ENCODE peak calls at places on chromosomes 13 and 19, in six cellular contexts. One of them, this sample, is unnamed.

GRCh38 chr13:93758575-93758974 is 532.0 kb downstream of the GPC6 start:
- DNase-seq in H1: no peak
- DNase-seq in HepG2: peak; percentile 13
- DNase-seq in mammary epithelial cell: peak; percentile 25
- DNase-seq in glutamatergic neuron: no peak
- DNase-seq in adrenal gland: no peak
- DNase-seq in this sample: no peak

GRCh38 chr19:42124386-42124901 is 7.8 kb downstream of the POU2F2 start:
- DNase-seq in HepG2: no peak
- DNase-seq in glutamatergic neuron: no peak
- DNase-seq in H1: no peak
- DNase-seq in adrenal gland: no peak
- DNase-seq in mammary epithelial cell: no peak
- DNase-seq in this sample: no peak

GRCh38 chr19:19274146-19274545 is 1.0 kb upstream of the TM6SF2 start:
- DNase-seq in HepG2: no peak
- DNase-seq in glutamatergic neuron: no peak
- DNase-seq in adrenal gland: no peak
- DNase-seq in H1: no peak
- DNase-seq in mammary epithelial cell: no peak
- DNase-seq in this sample: no peak

GRCh38 chr13:51396352-51396751 is 56.5 kb downstream of the INTS6 start:
- DNase-seq in glutamatergic neuron: no peak
- DNase-seq in H1: no peak
- DNase-seq in mammary epithelial cell: no peak
- DNase-seq in adrenal gland: no peak
- DNase-seq in HepG2: no peak
- DNase-seq in this sample: no peak

GRCh38 chr19:33731886-33732285 is 64.8 kb upstream of the KCTD15 start:
- DNase-seq in mammary epithelial cell: no peak
- DNase-seq in HepG2: no peak
- DNase-seq in H1: no peak
- DNase-seq in adrenal gland: no peak
- DNase-seq in glutamatergic neuron: no peak
- DNase-seq in this sample: no peak

GRCh38 chr19:39126593-39127187 is 1.1 kb downstream of the PAK4 start:
- DNase-seq in mammary epithelial cell: peak; percentile 43
- DNase-seq in adrenal gland: no peak
- DNase-seq in glutamatergic neuron: no peak
- DNase-seq in HepG2: peak; percentile 89
- DNase-seq in H1: no peak
- DNase-seq in this sample: no peak

GRCh38 chr13:90205911-90206310 is 1141.6 kb upstream of the MIR17HG start:
- DNase-seq in glutamatergic neuron: no peak
- DNase-seq in mammary epithelial cell: no peak
- DNase-seq in H1: no peak
- DNase-seq in HepG2: no peak
- DNase-seq in adrenal gland: no peak
- DNase-seq in this sample: no peak

GRCh38 chr19:17721821-17722220 is 2.5 kb downstream of the MAP1S start:
- DNase-seq in mammary epithelial cell: peak; percentile 53
- DNase-seq in adrenal gland: peak; percentile 37
- DNase-seq in H1: no peak
- DNase-seq in HepG2: no peak
- DNase-seq in glutamatergic neuron: no peak
- DNase-seq in this sample: no peak

GRCh38 chr19:15249560-15249874 is 17.3 kb upstream of the EPHX3 start:
- DNase-seq in glutamatergic neuron: no peak
- DNase-seq in adrenal gland: no peak
- DNase-seq in HepG2: no peak
- DNase-seq in H1: no peak
- DNase-seq in mammary epithelial cell: no peak
- DNase-seq in this sample: no peak

GRCh38 chr19:38317104-38317612 is 1.4 kb upstream of the YIF1B start:
- DNase-seq in glutamatergic neuron: no peak
- DNase-seq in HepG2: no peak
- DNase-seq in mammary epithelial cell: no peak
- DNase-seq in H1: no peak
- DNase-seq in adrenal gland: peak; percentile 11
- DNase-seq in this sample: no peak

DNA sequence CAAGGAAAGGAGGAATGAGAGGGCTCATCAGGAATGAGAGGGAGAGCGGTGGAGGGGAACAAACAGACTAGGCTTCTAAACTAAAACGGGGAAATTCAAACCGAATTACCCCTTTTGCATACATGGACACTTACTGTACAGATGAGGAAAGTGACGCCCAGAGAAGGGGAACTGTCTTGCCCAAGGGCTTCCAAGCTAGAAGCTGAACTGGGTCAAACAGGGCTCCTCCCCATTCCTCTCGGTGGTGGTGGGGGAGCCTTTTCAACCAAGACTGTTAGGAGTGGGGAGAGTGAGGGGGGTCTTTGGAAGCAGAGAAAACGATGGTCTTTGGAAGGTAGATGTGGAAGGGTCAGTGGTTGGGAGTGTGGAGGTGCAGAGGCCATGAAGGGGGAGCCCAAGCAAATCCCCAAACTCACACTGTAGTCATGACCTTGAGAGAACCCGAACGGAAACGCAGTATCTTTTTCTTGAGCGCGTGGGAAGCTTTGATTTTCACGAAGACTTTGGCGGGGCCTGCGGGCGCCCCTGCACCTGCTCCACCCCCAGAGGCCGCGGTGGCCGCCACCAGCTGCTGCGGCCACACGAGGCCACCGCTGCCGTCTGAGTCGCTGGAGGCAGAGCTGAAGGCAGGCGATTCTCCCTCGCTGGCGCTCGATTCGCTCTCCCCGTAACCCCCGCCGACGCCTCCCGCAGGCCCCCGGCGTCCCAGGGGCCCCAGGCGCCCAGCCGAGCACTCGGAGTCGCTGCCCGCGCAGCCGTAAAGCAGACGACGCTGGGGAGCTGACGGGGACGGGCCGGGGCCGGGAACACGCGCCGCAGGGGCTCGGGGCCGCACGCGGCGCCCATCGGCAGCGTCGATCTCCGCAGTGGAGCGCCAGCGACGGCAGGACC is 12.3 kb upstream of the GNG8 start:
- DNase-seq in mammary epithelial cell: no peak
- DNase-seq in adrenal gland: no peak
- DNase-seq in H1: no peak
- DNase-seq in HepG2: no peak
- DNase-seq in glutamatergic neuron: no peak
- DNase-seq in this sample: no peak
- TF ChIP-seq CTCF in mammary epithelial cell: no peak
- TF ChIP-seq CTCF in adrenal gland: no peak
- TF ChIP-seq CTCF in H1: no peak
- TF ChIP-seq CTCF in HepG2: no peak
- TF ChIP-seq CTCF in glutamatergic neuron: no peak
- TF ChIP-seq CTCF in this sample: no peak

GRCh38 chr19:3275068-3275582 is 50.7 kb downstream of the CELF5 start:
- DNase-seq in H1: peak; percentile 43
- DNase-seq in adrenal gland: no peak
- DNase-seq in glutamatergic neuron: peak; percentile 87
- DNase-seq in HepG2: peak; percentile 65
- DNase-seq in mammary epithelial cell: no peak
- DNase-seq in this sample: peak; percentile 57
- TF ChIP-seq CTCF in H1: peak; percentile 92
- TF ChIP-seq CTCF in adrenal gland: no peak
- TF ChIP-seq CTCF in glutamatergic neuron: no peak
- TF ChIP-seq CTCF in HepG2: no peak
- TF ChIP-seq CTCF in mammary epithelial cell: peak; percentile 58
- TF ChIP-seq CTCF in this sample: no peak

GRCh38 chr19:1275260-1275975 is at the start of gene FAM174C:
- DNase-seq in glutamatergic neuron: peak; percentile 96
- DNase-seq in mammary epithelial cell: peak; percentile 96
- DNase-seq in HepG2: peak; percentile 91
- DNase-seq in adrenal gland: peak; percentile 96
- DNase-seq in H1: no peak
- DNase-seq in this sample: peak; percentile 81
- TF ChIP-seq CTCF in glutamatergic neuron: no peak
- TF ChIP-seq CTCF in mammary epithelial cell: no peak
- TF ChIP-seq CTCF in HepG2: no peak
- TF ChIP-seq CTCF in adrenal gland: no peak
- TF ChIP-seq CTCF in H1: no peak
- TF ChIP-seq CTCF in this sample: no peak

GRCh38 chr13:110403315-110403714 is 96.2 kb downstream of the COL4A2 start:
- DNase-seq in glutamatergic neuron: no peak
- DNase-seq in mammary epithelial cell: no peak
- DNase-seq in HepG2: no peak
- DNase-seq in adrenal gland: no peak
- DNase-seq in H1: no peak
- DNase-seq in this sample: no peak

GRCh38 chr13:110400786-110401533 is 93.9 kb downstream of the COL4A2 start:
- DNase-seq in adrenal gland: no peak
- DNase-seq in mammary epithelial cell: no peak
- DNase-seq in H1: no peak
- DNase-seq in glutamatergic neuron: no peak
- DNase-seq in HepG2: no peak
- DNase-seq in this sample: no peak

GRCh38 chr13:110403721-110404120 is 96.6 kb downstream of the COL4A2 start:
- DNase-seq in adrenal gland: no peak
- DNase-seq in glutamatergic neuron: no peak
- DNase-seq in H1: no peak
- DNase-seq in mammary epithelial cell: no peak
- DNase-seq in HepG2: no peak
- DNase-seq in this sample: no peak

GRCh38 chr13:110404321-110404720 is 97.2 kb downstream of the COL4A2 start:
- DNase-seq in HepG2: no peak
- DNase-seq in glutamatergic neuron: no peak
- DNase-seq in adrenal gland: no peak
- DNase-seq in mammary epithelial cell: no peak
- DNase-seq in H1: no peak
- DNase-seq in this sample: no peak

DNA sequence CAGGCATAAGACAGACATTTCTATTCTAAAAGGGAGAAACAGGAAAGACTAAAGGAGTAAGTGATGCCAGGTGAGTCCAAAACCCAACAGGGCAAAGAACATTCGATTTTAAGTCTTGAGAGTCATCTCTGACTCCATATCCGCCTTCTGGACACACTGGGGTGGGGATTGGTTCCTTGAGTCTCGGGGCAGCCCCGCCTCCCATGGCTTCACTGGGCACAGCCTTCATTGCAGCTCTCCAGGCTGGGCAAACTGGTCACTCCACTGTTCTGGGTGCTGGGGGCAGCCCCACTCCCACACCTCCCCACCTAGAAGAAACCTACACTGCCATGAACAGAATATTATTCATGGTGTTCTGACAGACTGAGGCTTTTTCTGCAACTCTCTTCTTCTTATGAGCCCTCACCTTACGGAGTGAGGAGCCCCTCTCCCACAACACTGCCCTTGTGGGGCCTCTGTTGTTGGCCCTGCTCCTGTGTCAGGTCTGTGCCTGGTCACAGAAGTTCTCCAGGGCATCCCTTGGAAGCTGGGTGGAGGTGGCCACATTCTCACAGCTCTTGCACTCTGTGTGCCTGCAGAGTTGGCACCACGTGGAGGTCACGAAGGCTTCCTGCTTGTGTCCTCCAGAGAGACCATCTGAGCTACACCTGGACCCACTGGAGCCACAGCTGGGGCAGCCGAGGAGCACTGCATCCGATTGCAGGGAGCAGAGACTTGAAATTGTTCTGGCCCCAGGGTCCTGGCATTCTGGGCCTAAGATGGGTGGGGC is 95.4 kb downstream of the COL4A2 start:
- DNase-seq in adrenal gland: no peak
- DNase-seq in H1: no peak
- DNase-seq in mammary epithelial cell: no peak
- DNase-seq in HepG2: no peak
- DNase-seq in glutamatergic neuron: no peak
- DNase-seq in this sample: no peak
- TF ChIP-seq CTCF in adrenal gland: no peak
- TF ChIP-seq CTCF in H1: no peak
- TF ChIP-seq CTCF in mammary epithelial cell: no peak
- TF ChIP-seq CTCF in HepG2: no peak
- TF ChIP-seq CTCF in glutamatergic neuron: no peak
- TF ChIP-seq CTCF in this sample: no peak

DNA sequence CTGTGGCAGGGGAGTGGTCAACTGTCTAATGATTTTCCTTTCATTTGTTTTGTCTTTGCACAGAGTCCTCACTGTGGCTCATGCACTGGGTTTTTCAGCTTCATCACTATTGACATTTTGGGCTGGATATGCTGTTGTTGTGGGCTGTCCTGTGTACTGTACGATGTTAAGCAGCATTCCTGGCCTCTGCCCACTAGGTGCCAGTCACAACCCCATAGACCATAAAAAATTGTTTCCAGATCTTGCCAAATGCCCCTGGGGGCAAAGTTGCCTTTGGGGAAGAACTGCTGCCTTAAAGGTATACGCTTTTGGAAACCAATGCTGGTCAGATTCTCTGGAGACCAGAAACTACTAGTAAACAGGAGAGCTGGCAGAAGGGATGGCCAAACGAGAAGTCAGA is 310.4 kb downstream of the SPRY2 start:
- DNase-seq in mammary epithelial cell: peak; percentile 65
- DNase-seq in H1: peak; percentile 9
- DNase-seq in HepG2: no peak
- DNase-seq in adrenal gland: peak; percentile 7
- DNase-seq in glutamatergic neuron: peak; percentile 17
- DNase-seq in this sample: no peak
- TF ChIP-seq CTCF in mammary epithelial cell: peak; percentile 50
- TF ChIP-seq CTCF in H1: peak; percentile 48
- TF ChIP-seq CTCF in HepG2: no peak
- TF ChIP-seq CTCF in adrenal gland: peak; percentile 21
- TF ChIP-seq CTCF in glutamatergic neuron: no peak
- TF ChIP-seq CTCF in this sample: no peak

DNA sequence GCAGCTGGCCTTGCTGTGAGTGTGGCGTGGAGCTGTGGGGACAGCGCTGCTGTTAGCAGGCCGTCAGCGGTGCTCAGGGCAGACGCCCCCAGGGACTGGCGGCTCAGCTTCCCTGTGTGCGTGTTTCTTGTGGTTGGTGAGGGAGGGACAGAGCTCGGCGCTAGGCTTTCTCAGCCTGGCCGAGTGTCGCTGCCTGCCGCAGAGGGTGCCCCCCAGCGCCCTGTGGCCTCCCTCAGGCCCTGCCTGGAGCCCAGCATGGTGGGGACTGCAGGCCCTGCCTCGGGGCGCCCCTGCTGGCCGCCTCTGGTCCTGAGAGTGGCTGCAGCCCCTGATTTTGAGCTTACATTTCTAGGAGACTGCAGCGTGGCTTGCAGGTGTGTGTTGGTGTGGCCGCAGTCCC is 35.5 kb downstream of the DOT1L start:
- DNase-seq in mammary epithelial cell: no peak
- DNase-seq in glutamatergic neuron: peak; percentile 60
- DNase-seq in HepG2: no peak
- DNase-seq in adrenal gland: no peak
- DNase-seq in H1: no peak
- DNase-seq in this sample: peak; percentile 13
- TF ChIP-seq CTCF in mammary epithelial cell: peak; percentile 2
- TF ChIP-seq CTCF in glutamatergic neuron: peak; percentile 65
- TF ChIP-seq CTCF in HepG2: peak; percentile 11
- TF ChIP-seq CTCF in adrenal gland: peak; percentile 14
- TF ChIP-seq CTCF in H1: peak; percentile 82
- TF ChIP-seq CTCF in this sample: peak; percentile 54

DNA sequence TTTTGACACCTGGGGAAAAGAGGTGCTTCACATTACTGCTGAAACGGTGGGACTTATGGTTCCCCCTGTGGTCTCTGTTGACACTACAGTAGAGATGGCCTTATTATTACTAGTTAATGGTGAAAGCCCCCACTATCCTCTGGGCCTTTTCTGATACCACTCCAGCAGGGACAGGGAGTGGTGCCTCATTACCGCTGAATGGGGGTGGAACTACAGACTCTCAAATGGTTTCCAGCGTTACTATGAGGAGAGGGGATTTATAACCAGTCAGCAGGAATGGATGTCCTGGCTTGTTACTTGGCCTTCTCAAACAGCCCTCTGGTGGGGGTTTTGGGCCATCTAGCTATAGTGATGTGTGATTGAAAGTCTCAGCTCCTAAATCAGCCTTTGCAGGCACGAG is 96.7 kb upstream of the DIAPH3 start:
- DNase-seq in H1: no peak
- DNase-seq in mammary epithelial cell: no peak
- DNase-seq in glutamatergic neuron: no peak
- DNase-seq in adrenal gland: no peak
- DNase-seq in HepG2: no peak
- DNase-seq in this sample: no peak
- TF ChIP-seq CTCF in H1: peak; percentile 41
- TF ChIP-seq CTCF in mammary epithelial cell: no peak
- TF ChIP-seq CTCF in glutamatergic neuron: no peak
- TF ChIP-seq CTCF in adrenal gland: no peak
- TF ChIP-seq CTCF in HepG2: no peak
- TF ChIP-seq CTCF in this sample: peak; percentile 33

This sample was measured in neural crest cell.